ENCODE peak calls at places on chromosomes 6 and 20, in ten cellular contexts. A, Q, J, W, U, Y, O, T, I and K are unnamed samples.

GRCh38 chr6:142566628-142567396 is 265.0 kb downstream of the ADGRG6 start:
- DNase-seq in A (peak), Q (peak), J (peak), W (peak), U (no peak), Y (peak), O (no peak), T (no peak), I (peak), K (peak)

GRCh38 chr20:58551631-58552030 is 36.4 kb upstream of the APCDD1L start:
- DNase-seq in A (no peak), Q (no peak), J (peak), W (no peak), U (peak), Y (no peak), O (peak), T (no peak), I (no peak), K (no peak)

GRCh38 chr6:10511477-10511876 is 9.7 kb upstream of the GCNT2 start:
- DNase-seq in A (no peak), Q (no peak), J (no peak), W (peak), U (no peak), Y (no peak), O (no peak), T (no peak), I (no peak), K (no peak)

GRCh38 chr6:43095939-43096338 is 19.8 kb downstream of the PTK7 start:
- DNase-seq in A (no peak), Q (no peak), J (no peak), W (no peak), U (no peak), Y (no peak), O (no peak), T (no peak), I (no peak), K (no peak)

GRCh38 chr6:160378218-160378617 is 30.0 kb downstream of the SLC22A3 start:
- DNase-seq in A (no peak), Q (no peak), J (no peak), W (no peak), U (no peak), Y (no peak), O (no peak), T (no peak), I (no peak), K (no peak)

GRCh38 chr6:134537146-134537555 is 219.2 kb upstream of the SGK1 start:
- DNase-seq in A (no peak), Q (peak), J (no peak), W (no peak), U (no peak), Y (no peak), O (no peak), T (no peak), I (no peak), K (no peak)

GRCh38 chr20:59004493-59004762 is 2.6 kb downstream of the CTSZ start:
- DNase-seq in A (no peak), Q (no peak), J (no peak), W (no peak), U (peak), Y (peak), O (no peak), T (no peak), I (no peak), K (peak)

GRCh38 chr6:25192562-25192961 is 86.6 kb upstream of the CARMIL1 start:
- DNase-seq in A (peak), Q (no peak), J (no peak), W (no peak), U (no peak), Y (no peak), O (no peak), T (no peak), I (no peak), K (no peak)

GRCh38 chr20:62043131-62043914 is 22.4 kb downstream of the TAF4 start:
- DNase-seq in A (peak), Q (no peak), J (no peak), W (peak), U (no peak), Y (no peak), O (no peak), T (no peak), I (no peak), K (no peak)

GRCh38 chr6:5507056-5507722 is 245.9 kb downstream of the FARS2 start:
- DNase-seq in A (no peak), Q (no peak), J (no peak), W (no peak), U (no peak), Y (no peak), O (no peak), T (peak), I (no peak), K (no peak)

GRCh38 chr20:56630086-56630493 is 984 bp downstream of the TFAP2C start:
- DNase-seq in A (peak), Q (peak), J (peak), W (no peak), U (peak), Y (peak), O (no peak), T (no peak), I (peak), K (peak)

GRCh38 chr6:25984265-25984664 is 21.7 kb downstream of the TRIM38 start:
- DNase-seq in A (no peak), Q (no peak), J (no peak), W (no peak), U (no peak), Y (no peak), O (no peak), T (no peak), I (no peak), K (no peak)

GRCh38 chr6:131023834-131024504 is 39.1 kb downstream of the EPB41L2 start:
- DNase-seq in A (no peak), Q (no peak), J (no peak), W (no peak), U (no peak), Y (no peak), O (no peak), T (no peak), I (no peak), K (no peak)

GRCh38 chr20:40438161-40438835 is 250.7 kb downstream of the MAFB start:
- DNase-seq in A (no peak), Q (no peak), J (no peak), W (no peak), U (no peak), Y (no peak), O (no peak), T (peak), I (no peak), K (no peak)

GRCh38 chr6:161630674-161631073 is 356.8 kb upstream of the AGPAT4 start:
- DNase-seq in A (no peak), Q (no peak), J (no peak), W (no peak), U (no peak), Y (no peak), O (no peak), T (no peak), I (no peak), K (no peak)

GRCh38 chr6:63793727-63794126 is 158.1 kb downstream of the PHF3 start:
- DNase-seq in A (no peak), Q (no peak), J (no peak), W (no peak), U (no peak), Y (no peak), O (no peak), T (no peak), I (no peak), K (no peak)

GRCh38 chr20:61957961-61958715 is 107.5 kb downstream of the TAF4 start:
- DNase-seq in A (no peak), Q (no peak), J (no peak), W (no peak), U (peak), Y (no peak), O (no peak), T (no peak), I (no peak), K (no peak)

GRCh38 chr6:128390168-128390567 is 130.2 kb downstream of the PTPRK start:
- DNase-seq in A (no peak), Q (no peak), J (no peak), W (no peak), U (no peak), Y (no peak), O (no peak), T (no peak), I (no peak), K (no peak)

GRCh38 chr6:57130784-57131183 is 40.8 kb downstream of the ZNF451 start:
- DNase-seq in A (no peak), Q (no peak), J (no peak), W (no peak), U (no peak), Y (no peak), O (no peak), T (no peak), I (no peak), K (no peak)

GRCh38 chr6:145148392-145149175 is 586.7 kb downstream of the EPM2A start:
- DNase-seq in A (no peak), Q (peak), J (no peak), W (peak), U (no peak), Y (peak), O (no peak), T (no peak), I (no peak), K (no peak)

GRCh38 chr20:62837790-62838458 is 21.1 kb downstream of the COL9A3 start:
- DNase-seq in A (no peak), Q (no peak), J (no peak), W (peak), U (peak), Y (peak), O (no peak), T (no peak), I (peak), K (peak)

GRCh38 chr6:156943167-156943566 is 166.0 kb downstream of the ARID1B start:
- DNase-seq in A (no peak), Q (no peak), J (no peak), W (no peak), U (no peak), Y (no peak), O (no peak), T (no peak), I (no peak), K (no peak)

GRCh38 chr20:58306421-58307261 is 2.9 kb upstream of the RAB22A start:
- DNase-seq in A (no peak), Q (peak), J (no peak), W (peak), U (no peak), Y (peak), O (no peak), T (no peak), I (no peak), K (peak)

GRCh38 chr20:58752565-58752964 is 60.0 kb downstream of the NPEPL1 start:
- DNase-seq in A (no peak), Q (no peak), J (no peak), W (no peak), U (no peak), Y (peak), O (no peak), T (peak), I (no peak), K (no peak)

GRCh38 chr6:16318953-16319720 is 80.8 kb downstream of the GMPR start:
- DNase-seq in A (no peak), Q (no peak), J (no peak), W (no peak), U (no peak), Y (no peak), O (no peak), T (no peak), I (no peak), K (no peak)

GRCh38 chr6:117034547-117034946 is 157.5 kb downstream of the RFX6 start:
- DNase-seq in A (no peak), Q (no peak), J (no peak), W (no peak), U (no peak), Y (no peak), O (no peak), T (no peak), I (no peak), K (no peak)

GRCh38 chr6:53926505-53926904 is 131.7 kb downstream of the LRRC1 start:
- DNase-seq in A (no peak), Q (no peak), J (no peak), W (no peak), U (no peak), Y (no peak), O (no peak), T (no peak), I (no peak), K (no peak)

GRCh38 chr6:157761331-157761921 is 61.6 kb upstream of the SNX9 start:
- DNase-seq in A (no peak), Q (no peak), J (no peak), W (no peak), U (no peak), Y (no peak), O (no peak), T (peak), I (no peak), K (no peak)

GRCh38 chr6:27078734-27079357 is 168.7 kb upstream of the PRSS16 start:
- DNase-seq in A (no peak), Q (peak), J (peak), W (peak), U (no peak), Y (peak), O (no peak), T (no peak), I (peak), K (peak)

GRCh38 chr20:51121901-51122412 is 99.0 kb upstream of the KCNG1 start:
- DNase-seq in A (no peak), Q (peak), J (peak), W (no peak), U (peak), Y (no peak), O (no peak), T (no peak), I (no peak), K (no peak)

GRCh38 chr6:44504321-44504761 is 116.8 kb downstream of the CDC5L start:
- DNase-seq in A (no peak), Q (no peak), J (peak), W (no peak), U (no peak), Y (no peak), O (no peak), T (no peak), I (no peak), K (no peak)

GRCh38 chr20:1209447-1210387 is 6.5 kb downstream of the C20orf202 start:
- DNase-seq in A (no peak), Q (no peak), J (peak), W (no peak), U (no peak), Y (no peak), O (no peak), T (no peak), I (no peak), K (no peak)

GRCh38 chr6:52566853-52567279 is 10.0 kb downstream of the TRAM2 start:
- DNase-seq in A (no peak), Q (peak), J (no peak), W (peak), U (no peak), Y (no peak), O (no peak), T (no peak), I (no peak), K (no peak)

GRCh38 chr6:147560670-147561069 is 52.2 kb downstream of the SAMD5 start:
- DNase-seq in A (no peak), Q (no peak), J (no peak), W (no peak), U (no peak), Y (no peak), O (no peak), T (no peak), I (no peak), K (no peak)

GRCh38 chr6:92431502-92431901 is 987.9 kb downstream of the EPHA7 start:
- DNase-seq in A (no peak), Q (no peak), J (no peak), W (no peak), U (no peak), Y (no peak), O (no peak), T (no peak), I (no peak), K (no peak)

GRCh38 chr6:92433911-92434310 is 985.4 kb downstream of the EPHA7 start:
- DNase-seq in A (no peak), Q (no peak), J (no peak), W (no peak), U (no peak), Y (no peak), O (no peak), T (no peak), I (no peak), K (no peak)

GRCh38 chr6:92427408-92427905 is 991.9 kb downstream of the EPHA7 start:
- DNase-seq in A (no peak), Q (no peak), J (no peak), W (no peak), U (no peak), Y (no peak), O (no peak), T (no peak), I (no peak), K (no peak)

GRCh38 chr6:92428443-92428842 is 990.9 kb downstream of the EPHA7 start:
- DNase-seq in A (no peak), Q (no peak), J (no peak), W (no peak), U (no peak), Y (no peak), O (no peak), T (no peak), I (no peak), K (no peak)
- TF ChIP-seq EP300 in A (no peak), Q (no peak), J (no peak), W (no peak), U (no peak), Y (no peak), O (no peak), T (no peak), I (no peak), K (no peak)

GRCh38 chr6:14380421-14380820 is 262.8 kb downstream of the CD83 start:
- DNase-seq in A (no peak), Q (no peak), J (peak), W (no peak), U (no peak), Y (no peak), O (no peak), T (no peak), I (no peak), K (no peak)
- H3K4me3 ChIP-seq in A (no peak), Q (no peak), J (no peak), W (no peak), U (no peak), Y (no peak), O (no peak), T (no peak), I (no peak), K (no peak)

DNA sequence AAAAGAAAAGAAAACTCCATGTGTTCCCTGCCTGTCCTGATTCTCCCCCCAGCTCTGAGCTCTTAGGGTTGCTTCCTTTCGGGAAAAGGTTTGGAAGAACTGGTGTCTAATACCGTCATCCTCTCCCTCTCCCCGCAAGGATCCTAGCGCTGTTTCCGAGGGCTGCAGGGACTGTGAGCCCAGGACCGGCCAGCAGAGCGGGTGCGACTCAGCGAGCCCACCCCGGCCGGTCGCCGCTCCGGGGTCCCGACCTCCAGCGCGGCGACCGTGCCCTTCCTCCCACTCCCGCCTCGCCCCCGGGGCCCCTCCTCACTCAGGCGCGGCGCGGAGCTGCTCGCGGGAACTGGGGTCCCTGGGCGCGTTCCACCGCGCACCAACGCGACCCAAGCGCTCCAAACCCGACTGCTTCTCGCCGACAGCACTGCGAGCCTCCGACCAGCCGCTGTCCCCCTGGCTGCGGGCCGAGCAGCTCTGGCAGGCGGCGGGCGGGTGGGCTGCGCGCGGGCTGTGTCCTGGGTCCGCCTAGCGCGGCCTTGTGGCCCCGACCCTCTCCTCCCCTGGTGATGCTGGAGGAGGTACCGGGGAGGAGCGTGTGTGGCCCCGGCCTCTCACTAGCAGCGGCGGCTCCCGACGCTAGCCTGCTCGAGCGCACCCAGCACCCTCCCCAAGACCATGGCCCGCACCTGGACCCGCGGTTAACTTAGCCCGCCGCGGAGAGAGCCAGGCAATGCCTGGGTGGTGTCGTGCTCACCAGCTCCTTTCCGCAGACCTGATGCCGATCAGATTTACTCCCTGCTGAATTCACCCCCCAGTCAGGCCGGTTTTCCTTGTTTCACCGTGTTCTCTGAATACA is at the start of gene PLA2G7:
- DNase-seq in A (peak), Q (peak), J (peak), W (no peak), U (peak), Y (no peak), O (no peak), T (no peak), I (peak), K (peak)
- TF ChIP-seq EP300 in A (no peak), Q (no peak), J (no peak), W (no peak), U (no peak), Y (no peak), O (no peak), T (no peak), I (no peak), K (no peak)

DNA sequence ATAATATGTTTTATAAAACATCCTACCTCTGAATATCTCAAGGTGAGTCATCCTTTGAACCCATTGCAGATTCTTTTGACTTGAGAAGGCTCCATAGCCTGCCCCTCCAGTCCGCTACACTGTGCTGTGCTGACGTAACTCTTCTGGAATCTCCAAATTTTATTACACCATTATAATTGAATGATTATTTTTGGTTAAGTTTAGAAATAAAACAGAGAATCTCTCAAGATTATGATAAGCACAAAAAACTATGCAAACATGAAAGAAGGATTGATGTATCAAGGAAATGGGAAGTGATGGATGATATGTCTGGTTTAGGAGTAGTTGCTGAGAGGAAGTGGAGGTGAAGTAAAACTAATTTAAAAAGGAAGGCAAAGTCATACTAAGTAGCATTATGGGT is 1021.3 kb downstream of the HACE1 start:
- DNase-seq in A (no peak), Q (no peak), J (no peak), W (no peak), U (no peak), Y (no peak), O (no peak), T (no peak), I (no peak), K (no peak)
- H3K4me3 ChIP-seq in A (no peak), Q (no peak), J (no peak), W (no peak), U (no peak), Y (no peak), O (no peak), T (no peak), I (no peak), K (no peak)

GRCh38 chr6:50025258-50025657 is 3.5 kb upstream of the DEFB110 start:
- DNase-seq in A (no peak), Q (no peak), J (no peak), W (no peak), U (no peak), Y (no peak), O (no peak), T (no peak), I (no peak), K (no peak)

GRCh38 chr6:50030350-50030749 is 8.6 kb upstream of the DEFB110 start:
- DNase-seq in A (no peak), Q (no peak), J (no peak), W (no peak), U (no peak), Y (no peak), O (no peak), T (no peak), I (no peak), K (no peak)

DNA sequence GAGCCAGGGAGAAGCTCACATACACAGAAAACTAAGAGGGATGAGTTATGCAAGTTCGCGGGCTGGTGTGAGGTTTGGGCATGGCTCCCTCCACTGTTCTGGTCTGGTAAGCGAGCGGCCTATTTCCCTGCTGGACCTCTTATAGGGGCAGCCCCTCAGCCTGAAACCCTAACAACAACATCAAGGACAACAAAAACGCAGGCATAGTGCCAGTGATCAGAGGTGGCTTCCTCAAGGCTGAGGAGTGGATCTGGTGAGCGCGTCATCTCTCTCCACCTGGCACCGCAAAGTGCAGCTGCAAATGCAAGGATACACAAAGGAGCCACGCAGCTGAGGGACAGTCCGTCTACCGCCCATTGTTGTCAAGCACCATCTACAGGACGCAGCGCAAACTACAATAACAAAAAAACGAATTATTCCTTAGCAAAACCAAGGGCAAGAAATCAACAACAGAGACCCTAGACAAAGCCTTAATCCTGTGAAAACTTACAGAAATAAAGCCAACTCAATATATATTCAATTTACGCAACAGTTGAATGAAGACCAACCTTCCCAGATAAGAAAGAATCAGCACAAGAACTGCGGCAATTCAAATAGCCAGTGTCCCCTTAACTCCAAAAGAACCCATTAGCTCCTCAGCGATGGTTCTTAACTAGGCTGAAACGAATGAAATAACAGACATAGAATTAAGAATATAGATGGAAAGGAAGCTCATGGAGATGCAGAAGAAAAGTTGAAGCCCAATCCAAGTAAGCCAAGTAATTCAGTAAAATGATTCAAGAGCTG is 9.2 kb upstream of the DEFB110 start:
- DNase-seq in A (no peak), Q (no peak), J (peak), W (peak), U (no peak), Y (no peak), O (no peak), T (no peak), I (peak), K (no peak)
- TF ChIP-seq EP300 in A (no peak), Q (no peak), J (no peak), W (no peak), U (no peak), Y (no peak), O (no peak), T (no peak), I (no peak), K (no peak)